ENCODE peak calls at places on chromosomes 13 and 19, in five cellular contexts. A is BJ, S is foreskin keratinocyte, D is pancreas, Y is heart left ventricle. Z is an unnamed sample.

GRCh38 chr19:15330801-15331418 is 1.4 kb downstream of the BRD4 start:
- DNase-seq in A (peak), S (peak), D (no peak), Y (no peak), Z (peak)

GRCh38 chr13:46039421-46040036 is 13.0 kb downstream of the ZC3H13 start:
- DNase-seq in A (no peak), S (no peak), D (no peak), Y (no peak), Z (no peak)

GRCh38 chr19:16022681-16023557 is 53.4 kb upstream of the TPM4 start:
- DNase-seq in A (no peak), S (no peak), D (peak), Y (no peak), Z (no peak)

GRCh38 chr13:89407357-89407756 is 1736.2 kb downstream of the SLITRK5 start:
- DNase-seq in A (no peak), S (no peak), D (no peak), Y (no peak), Z (no peak)

GRCh38 chr19:45195764-45196163 is 17.2 kb downstream of the BLOC1S3 start:
- DNase-seq in A (peak), S (no peak), D (no peak), Y (no peak), Z (no peak)

GRCh38 chr19:17797397-17798201 is 2.7 kb downstream of the B3GNT3 start:
- DNase-seq in A (no peak), S (peak), D (no peak), Y (no peak), Z (no peak)

GRCh38 chr19:19866599-19867248 is 1.0 kb downstream of the ZNF253 start:
- DNase-seq in A (no peak), S (no peak), D (peak), Y (no peak), Z (peak)

GRCh38 chr19:58555369-58555885 is 522 bp upstream of the CHMP2A start:
- DNase-seq in A (no peak), S (no peak), D (peak), Y (no peak), Z (no peak)

GRCh38 chr19:45645631-45646344 is 6.6 kb upstream of the EML2 start:
- DNase-seq in A (peak), S (no peak), D (peak), Y (peak), Z (peak)

GRCh38 chr19:4063369-4064072 is 3.2 kb downstream of the ZBTB7A start:
- DNase-seq in A (no peak), S (no peak), D (peak), Y (no peak), Z (no peak)

GRCh38 chr19:15123900-15124299 is 16.7 kb downstream of the SYDE1 start:
- DNase-seq in A (no peak), S (no peak), D (no peak), Y (peak), Z (no peak)

GRCh38 chr13:82257790-82258507 is 1624.3 kb downstream of the SLITRK1 start:
- DNase-seq in A (no peak), S (no peak), D (no peak), Y (no peak), Z (no peak)

GRCh38 chr13:40130871-40131636 is 475.6 kb downstream of the COG6 start:
- DNase-seq in A (no peak), S (peak), D (no peak), Y (no peak), Z (no peak)

GRCh38 chr13:111360452-111360851 is 40.0 kb downstream of the TEX29 start:
- DNase-seq in A (no peak), S (no peak), D (no peak), Y (no peak), Z (no peak)

GRCh38 chr13:95153647-95154405 is 147.4 kb downstream of the ABCC4 start:
- DNase-seq in A (no peak), S (no peak), D (no peak), Y (no peak), Z (no peak)

GRCh38 chr13:98994896-98995295 is 17.0 kb upstream of the DOCK9 start:
- DNase-seq in A (no peak), S (peak), D (no peak), Y (no peak), Z (no peak)

GRCh38 chr13:32804673-32805260 is 211.5 kb upstream of the KL start:
- DNase-seq in A (no peak), S (no peak), D (no peak), Y (no peak), Z (no peak)

GRCh38 chr19:17090501-17091074 is 15.0 kb downstream of the MYO9B start:
- DNase-seq in A (no peak), S (no peak), D (no peak), Y (no peak), Z (peak)

GRCh38 chr13:100275746-100276145 is 186.9 kb downstream of the PCCA start:
- DNase-seq in A (no peak), S (peak), D (no peak), Y (no peak), Z (no peak)

GRCh38 chr13:99702687-99703319 is 201.5 kb downstream of the TM9SF2 start:
- DNase-seq in A (no peak), S (no peak), D (no peak), Y (no peak), Z (no peak)

GRCh38 chr13:48400090-48400694 is 12.7 kb downstream of the LPAR6 start:
- DNase-seq in A (no peak), S (no peak), D (no peak), Y (no peak), Z (no peak)

GRCh38 chr13:51907040-51907732 is 45.4 kb downstream of the CCDC70 start:
- DNase-seq in A (no peak), S (no peak), D (no peak), Y (no peak), Z (no peak)

GRCh38 chr13:42041684-42042035 is 6.8 kb upstream of the DGKH start:
- DNase-seq in A (no peak), S (no peak), D (peak), Y (peak), Z (peak)
- TF ChIP-seq CTCF in A (peak), S (peak), D (peak), Y (peak), Z (peak)

GRCh38 chr19:32241957-32242710 is 103.3 kb upstream of the ZNF507 start:
- DNase-seq in A (no peak), S (no peak), D (no peak), Y (no peak), Z (no peak)

GRCh38 chr19:32251634-32252332 is 93.6 kb upstream of the ZNF507 start:
- DNase-seq in A (no peak), S (no peak), D (no peak), Y (no peak), Z (no peak)

GRCh38 chr19:32240316-32240715 is 105.1 kb upstream of the ZNF507 start:
- DNase-seq in A (no peak), S (no peak), D (no peak), Y (no peak), Z (no peak)

DNA sequence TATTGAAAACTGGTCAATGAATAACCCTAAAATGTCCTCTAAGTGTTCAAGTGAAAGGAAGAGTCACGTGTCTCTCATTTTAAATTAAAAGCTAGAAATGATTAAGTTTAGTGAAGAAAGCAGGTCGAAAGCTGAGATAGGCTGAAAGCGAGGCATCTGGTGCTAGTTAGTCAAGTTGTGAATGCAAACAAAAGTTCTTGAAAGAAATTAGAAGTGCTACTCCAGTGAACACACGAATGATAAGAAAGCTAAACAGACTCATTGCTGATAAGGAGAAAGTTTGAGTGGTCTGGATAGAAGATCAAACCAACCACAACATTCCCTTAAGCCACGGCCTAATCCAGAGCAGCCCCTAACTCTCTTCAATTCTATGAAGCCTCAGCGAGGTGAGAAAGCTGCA is 99.4 kb upstream of the ZNF507 start:
- DNase-seq in A (no peak), S (no peak), D (no peak), Y (no peak), Z (no peak)
- TF ChIP-seq CTCF in A (no peak), S (no peak), D (no peak), Y (no peak), Z (no peak)

GRCh38 chr13:35824825-35825224 is 306.4 kb downstream of the DCLK1 start:
- DNase-seq in A (no peak), S (no peak), D (no peak), Y (no peak), Z (no peak)

GRCh38 chr13:35822666-35823065 is 308.5 kb downstream of the DCLK1 start:
- DNase-seq in A (no peak), S (no peak), D (no peak), Y (no peak), Z (no peak)

GRCh38 chr13:35824395-35824794 is 306.8 kb downstream of the DCLK1 start:
- DNase-seq in A (no peak), S (no peak), D (no peak), Y (no peak), Z (no peak)

GRCh38 chr13:35830850-35831450 is 300.2 kb downstream of the DCLK1 start:
- DNase-seq in A (no peak), S (no peak), D (no peak), Y (no peak), Z (no peak)

DNA sequence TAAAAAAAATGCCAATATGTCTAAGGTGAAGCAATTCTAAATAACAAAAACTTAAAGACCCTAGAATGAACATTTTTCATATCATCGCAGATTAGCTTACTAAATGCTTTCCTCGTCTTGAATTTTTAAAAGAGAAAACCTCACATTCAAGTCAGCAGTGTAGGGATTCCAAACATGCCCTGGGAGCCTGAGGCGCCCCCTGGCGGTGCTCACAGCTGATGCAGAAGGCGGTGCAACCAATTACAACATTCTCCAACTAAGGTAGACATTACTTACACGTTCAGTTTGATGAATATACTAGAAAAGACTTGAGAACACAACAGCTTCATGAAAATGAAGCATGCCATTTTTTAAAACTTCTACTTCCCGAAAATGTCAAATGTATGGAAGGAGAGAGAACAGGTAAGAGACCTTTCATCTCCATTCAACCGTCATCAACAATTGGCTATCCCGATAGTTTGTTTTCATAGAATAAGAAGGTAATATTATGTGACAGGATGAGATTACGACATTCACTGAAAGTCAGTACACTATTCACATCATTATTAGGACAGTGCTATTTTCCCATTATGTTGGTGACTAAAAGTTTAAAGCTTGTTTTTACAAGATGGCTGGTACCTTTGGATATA is 304.4 kb downstream of the DCLK1 start:
- DNase-seq in A (no peak), S (no peak), D (no peak), Y (no peak), Z (no peak)
- TF ChIP-seq CTCF in A (peak), S (peak), D (no peak), Y (no peak), Z (peak)

GRCh38 chr19:8608858-8609209 is 1.7 kb downstream of the ADAMTS10 start:
- DNase-seq in A (no peak), S (no peak), D (no peak), Y (no peak), Z (no peak)

GRCh38 chr19:8611391-8611883 is 922 bp upstream of the ADAMTS10 start:
- DNase-seq in A (no peak), S (no peak), D (no peak), Y (no peak), Z (no peak)

GRCh38 chr19:8610928-8611284 is 391 bp upstream of the ADAMTS10 start:
- DNase-seq in A (no peak), S (no peak), D (no peak), Y (no peak), Z (no peak)

GRCh38 chr19:8610041-8610927 is at the start of gene ADAMTS10:
- DNase-seq in A (no peak), S (no peak), D (no peak), Y (peak), Z (peak)

GRCh38 chr19:8609210-8610040 is 1.1 kb downstream of the ADAMTS10 start:
- DNase-seq in A (no peak), S (no peak), D (no peak), Y (peak), Z (peak)
- TF ChIP-seq CTCF in A (peak), S (no peak), D (no peak), Y (no peak), Z (no peak)

GRCh38 chr19:48630289-48631036 is 6.7 kb downstream of the DBP start:
- DNase-seq in A (no peak), S (no peak), D (peak), Y (peak), Z (no peak)
- TF ChIP-seq CTCF in A (no peak), S (peak), D (no peak), Y (peak), Z (no peak)

GRCh38 chr19:27776020-27776419 is 1436.9 kb downstream of the UQCRFS1 start:
- DNase-seq in A (no peak), S (no peak), D (no peak), Y (no peak), Z (no peak)
- TF ChIP-seq CTCF in A (peak), S (no peak), D (no peak), Y (no peak), Z (no peak)

GRCh38 chr13:70523622-70524021 is 415.4 kb upstream of the KLHL1 start:
- DNase-seq in A (no peak), S (no peak), D (no peak), Y (no peak), Z (no peak)

GRCh38 chr13:70518081-70518480 is 409.8 kb upstream of the KLHL1 start:
- DNase-seq in A (no peak), S (no peak), D (no peak), Y (no peak), Z (no peak)

GRCh38 chr13:70520275-70520674 is 412.0 kb upstream of the KLHL1 start:
- DNase-seq in A (no peak), S (no peak), D (no peak), Y (no peak), Z (no peak)
- TF ChIP-seq CTCF in A (no peak), S (no peak), D (no peak), Y (no peak), Z (no peak)

GRCh38 chr19:40312533-40312932 is 27.4 kb upstream of the AKT2 start:
- DNase-seq in A (no peak), S (no peak), D (no peak), Y (no peak), Z (no peak)
- TF ChIP-seq CTCF in A (no peak), S (peak), D (no peak), Y (no peak), Z (no peak)